ENCODE peak calls at places on chromosome 13, in nine cellular contexts. A, K, Y, N, F, B, U, J and Z are unnamed samples.

GRCh38 chr13:97834255-97834654 is 119.2 kb upstream of the IPO5 start:
- DNase-seq in J (no peak), U (no peak), F (no peak), Y (no peak), N (no peak), B (no peak), K (no peak), A (no peak), Z (no peak)

GRCh38 chr13:38409771-38410170 is 60.1 kb downstream of the UFM1 start:
- DNase-seq in Y (no peak), K (no peak), A (no peak), J (no peak), U (no peak), B (no peak), N (no peak), F (no peak), Z (no peak)

GRCh38 chr13:95378603-95379002 is 77.4 kb upstream of the ABCC4 start:
- DNase-seq in F (no peak), B (no peak), J (no peak), K (no peak), A (no peak), U (peak; percentile 44), N (no peak), Y (no peak), Z (no peak)

GRCh38 chr13:29581666-29582065 is 13.8 kb downstream of the SLC7A1 start:
- DNase-seq in A (no peak), K (no peak), B (no peak), Y (no peak), U (no peak), N (no peak), F (no peak), J (no peak), Z (no peak)

GRCh38 chr13:31515427-31515826 is 223.9 kb upstream of the RXFP2 start:
- DNase-seq in N (no peak), A (no peak), B (no peak), Y (no peak), K (no peak), J (no peak), F (no peak), U (no peak), Z (no peak)

GRCh38 chr13:24842533-24843278 is 78.7 kb downstream of the RNF17 start:
- DNase-seq in K (no peak), F (no peak), Y (no peak), A (no peak), U (no peak), N (no peak), J (peak; percentile 32), B (no peak), Z (no peak)

GRCh38 chr13:38309397-38309796 is 40.3 kb upstream of the UFM1 start:
- DNase-seq in J (no peak), Y (no peak), B (no peak), A (no peak), F (no peak), N (no peak), K (no peak), U (no peak), Z (no peak)

GRCh38 chr13:26457212-26457611 is 100.3 kb upstream of the WASF3 start:
- DNase-seq in N (no peak), F (no peak), B (no peak), U (no peak), J (no peak), A (no peak), K (no peak), Y (no peak), Z (no peak)

GRCh38 chr13:73242515-73243015 is 183.8 kb downstream of the KLF5 start:
- DNase-seq in A (no peak), J (no peak), K (no peak), Y (no peak), B (no peak), F (no peak), U (no peak), N (no peak), Z (no peak)

GRCh38 chr13:68888832-68889231 is 1218.8 kb upstream of the ATXN8OS start:
- DNase-seq in F (no peak), U (no peak), A (no peak), K (no peak), B (no peak), Y (no peak), J (no peak), N (no peak), Z (no peak)

GRCh38 chr13:48412881-48413351 is at the start of gene LPAR6:
- DNase-seq in A (no peak), N (peak; percentile 91), J (no peak), B (peak; percentile 73), U (no peak), K (peak; percentile 79), Y (no peak), F (no peak), Z (peak; percentile 32)

GRCh38 chr13:36975172-36975571 is 24.0 kb downstream of the ALG5 start:
- DNase-seq in U (no peak), A (no peak), N (no peak), B (no peak), K (no peak), Y (no peak), J (no peak), F (no peak), Z (no peak)

GRCh38 chr13:21738636-21739035 is 67.8 kb downstream of the FGF9 start:
- DNase-seq in B (no peak), K (no peak), A (no peak), J (no peak), F (no peak), U (no peak), N (no peak), Y (no peak), Z (no peak)

GRCh38 chr13:51457086-51457485 is 4.2 kb upstream of the INTS6 start:
- DNase-seq in Y (no peak), U (no peak), B (no peak), J (no peak), A (no peak), K (no peak), F (no peak), N (no peak), Z (no peak)

GRCh38 chr13:21546372-21546771 is 57.6 kb downstream of the MICU2 start:
- DNase-seq in K (no peak), A (no peak), B (no peak), U (no peak), F (no peak), Y (no peak), N (peak; percentile 47), J (no peak), Z (no peak)

GRCh38 chr13:60267498-60268202 is 103.9 kb upstream of the DIAPH3 start:
- DNase-seq in U (no peak), N (no peak), J (no peak), B (no peak), A (no peak), Y (no peak), F (no peak), K (no peak), Z (peak; percentile 8)

GRCh38 chr13:51246411-51247298 is 24.5 kb downstream of the FAM124A start:
- DNase-seq in B (no peak), F (no peak), U (peak; percentile 69), A (no peak), K (no peak), Y (no peak), J (peak; percentile 10), N (no peak), Z (no peak)

GRCh38 chr13:113949546-113949945 is 24.3 kb downstream of the C13orf46 start:
- DNase-seq in K (no peak), B (no peak), A (no peak), U (peak; percentile 9), N (no peak), J (no peak), Y (no peak), F (no peak), Z (no peak)
- H3K4me3 ChIP-seq in K (no peak overlapping the region), B (no peak overlapping the region), A (no peak overlapping the region), U (no peak overlapping the region), N (no peak overlapping the region), J (no peak overlapping the region), Y (no peak overlapping the region), F (no peak overlapping the region), Z (no peak overlapping the region)

GRCh38 chr13:113121183-113121927 is 1.2 kb upstream of the F10 start:
- DNase-seq in K (no peak), A (no peak), F (no peak), B (no peak), Y (no peak), N (no peak), U (no peak), J (no peak), Z (no peak)

GRCh38 chr13:113121928-113122420 is 625 bp upstream of the F10 start:
- DNase-seq in J (no peak), A (no peak), Y (no peak), B (no peak), U (no peak), K (no peak), N (no peak), F (no peak), Z (no peak)

GRCh38 chr13:113119166-113119821 is 3.3 kb upstream of the F10 start:
- DNase-seq in Y (no peak), U (no peak), F (no peak), J (no peak), K (no peak), N (no peak), A (no peak), B (no peak), Z (no peak)

GRCh38 chr13:113119822-113120189 is 2.8 kb upstream of the F10 start:
- DNase-seq in Y (no peak), J (no peak), B (no peak), A (no peak), U (no peak), K (no peak), F (no peak), N (no peak), Z (no peak)

GRCh38 chr13:113120300-113121182 is 2.1 kb upstream of the F10 start:
- DNase-seq in A (no peak), K (no peak), J (no peak), N (no peak), F (no peak), B (no peak), U (no peak), Y (no peak), Z (no peak)
- H3K4me3 ChIP-seq in A (no peak overlapping the region), K (no peak overlapping the region), J (no peak overlapping the region), N (no peak overlapping the region), F (no peak overlapping the region), B (no peak overlapping the region), U (no peak overlapping the region), Y (no peak overlapping the region), Z (no peak overlapping the region)

GRCh38 chr13:34035676-34036325 is 217.9 kb downstream of the RFC3 start:
- DNase-seq in K (no peak), N (no peak), Y (no peak), F (no peak), U (no peak), J (no peak), B (no peak), A (no peak), Z (no peak)
- H3K4me3 ChIP-seq in K (no peak overlapping the region), N (no peak overlapping the region), Y (no peak overlapping the region), F (no peak overlapping the region), U (no peak overlapping the region), J (no peak overlapping the region), B (no peak overlapping the region), A (no peak overlapping the region), Z (no peak overlapping the region)

DNA sequence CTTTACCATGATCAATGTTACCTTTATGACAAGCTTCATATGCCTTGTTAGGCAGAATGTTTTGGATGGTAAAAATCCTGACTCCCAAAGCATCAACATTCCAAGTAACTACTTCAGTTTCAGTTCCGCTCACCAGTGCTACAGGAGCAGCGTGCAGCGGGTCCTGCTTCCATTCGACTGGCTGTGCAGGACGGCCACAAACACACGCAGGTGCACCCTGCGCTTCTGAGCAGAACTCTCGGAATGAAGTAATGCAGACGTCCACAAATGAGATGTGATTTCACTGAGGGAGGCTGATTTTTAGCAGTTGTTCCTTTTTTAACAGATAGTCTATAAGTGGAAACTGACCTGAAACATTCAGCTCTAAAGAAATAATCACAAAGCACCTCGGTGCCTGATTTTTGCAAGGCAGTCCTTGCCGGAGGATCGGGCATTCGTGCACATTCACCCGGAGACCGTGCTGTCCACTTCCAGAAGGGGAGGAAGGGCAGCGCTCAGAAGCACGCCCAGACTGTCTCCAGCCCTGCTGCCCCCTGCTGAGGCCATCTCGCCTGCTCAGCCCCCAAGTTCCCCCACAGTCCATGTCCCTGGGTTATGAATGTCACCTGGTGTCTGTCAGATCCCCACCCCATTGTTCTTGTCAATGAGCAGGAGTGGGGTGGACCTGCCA is 85.8 kb downstream of the RAB20 start:
- DNase-seq in K (no peak), U (no peak), Y (no peak), J (no peak), B (no peak), F (no peak), N (no peak), A (no peak), Z (no peak)
- H3K4me3 ChIP-seq in K (no peak overlapping the region), U (no peak overlapping the region), Y (no peak overlapping the region), J (no peak overlapping the region), B (no peak overlapping the region), F (no peak overlapping the region), N (no peak overlapping the region), A (no peak overlapping the region), Z (no peak overlapping the region)